ENCODE peak calls at places on chromosomes 3 and 15, in eight cellular contexts. One of them, this sample, is unnamed.

GRCh38 chr3:106965286-106965685 is 412.0 kb upstream of the CCDC54 start:
- DNase-seq in foreskin fibroblast: no peak
- DNase-seq in NCI-H1105: no peak
- DNase-seq in left cardiac atrium: no peak
- DNase-seq in testis: no peak
- DNase-seq in HS-5: no peak
- DNase-seq in left colon: no peak
- DNase-seq in neuronal stem cell: no peak
- DNase-seq in this sample: no peak

GRCh38 chr15:41779662-41780157 is 5.4 kb downstream of the MAPKBP1 start:
- DNase-seq in foreskin fibroblast: no peak
- DNase-seq in NCI-H1105: no peak
- DNase-seq in left cardiac atrium: no peak
- DNase-seq in testis: no peak
- DNase-seq in HS-5: no peak
- DNase-seq in left colon: no peak
- DNase-seq in neuronal stem cell: no peak
- DNase-seq in this sample: no peak

GRCh38 chr15:42182976-42183375 is 25.1 kb downstream of the VPS39 start:
- DNase-seq in foreskin fibroblast: no peak
- DNase-seq in NCI-H1105: no peak
- DNase-seq in left cardiac atrium: no peak
- DNase-seq in testis: no peak
- DNase-seq in HS-5: no peak
- DNase-seq in left colon: no peak
- DNase-seq in neuronal stem cell: no peak
- DNase-seq in this sample: no peak

GRCh38 chr3:40939113-40940070 is 259.9 kb upstream of the CTNNB1 start:
- DNase-seq in foreskin fibroblast: no peak
- DNase-seq in NCI-H1105: no peak
- DNase-seq in left cardiac atrium: peak; percentile 25
- DNase-seq in testis: no peak
- DNase-seq in HS-5: no peak
- DNase-seq in left colon: no peak
- DNase-seq in neuronal stem cell: no peak
- DNase-seq in this sample: no peak

GRCh38 chr3:169278667-169279066 is 384.8 kb downstream of the MECOM start:
- DNase-seq in foreskin fibroblast: no peak
- DNase-seq in NCI-H1105: no peak
- DNase-seq in left cardiac atrium: no peak
- DNase-seq in testis: no peak
- DNase-seq in HS-5: no peak
- DNase-seq in left colon: no peak
- DNase-seq in neuronal stem cell: no peak
- DNase-seq in this sample: no peak

GRCh38 chr3:128598884-128599664 is 51.5 kb downstream of the RPN1 start:
- DNase-seq in foreskin fibroblast: no peak
- DNase-seq in NCI-H1105: no peak
- DNase-seq in left cardiac atrium: no peak
- DNase-seq in testis: no peak
- DNase-seq in HS-5: no peak
- DNase-seq in left colon: no peak
- DNase-seq in neuronal stem cell: no peak
- DNase-seq in this sample: no peak

GRCh38 chr3:102410616-102411015 is 24.2 kb upstream of the ZPLD1 start:
- DNase-seq in foreskin fibroblast: no peak
- DNase-seq in NCI-H1105: no peak
- DNase-seq in left cardiac atrium: no peak
- DNase-seq in testis: no peak
- DNase-seq in HS-5: no peak
- DNase-seq in left colon: no peak
- DNase-seq in neuronal stem cell: no peak
- DNase-seq in this sample: no peak

GRCh38 chr3:136750922-136751258 is 1.3 kb downstream of the STAG1 start:
- DNase-seq in foreskin fibroblast: peak; percentile 27
- DNase-seq in NCI-H1105: no peak
- DNase-seq in left cardiac atrium: no peak
- DNase-seq in testis: no peak
- DNase-seq in HS-5: no peak
- DNase-seq in left colon: no peak
- DNase-seq in neuronal stem cell: no peak
- DNase-seq in this sample: no peak

GRCh38 chr3:55487376-55488241 is 503 bp upstream of the WNT5A start:
- DNase-seq in foreskin fibroblast: no peak
- DNase-seq in NCI-H1105: no peak
- DNase-seq in left cardiac atrium: no peak
- DNase-seq in testis: peak; percentile 65
- DNase-seq in HS-5: no peak
- DNase-seq in left colon: peak; percentile 50
- DNase-seq in neuronal stem cell: peak; percentile 41
- DNase-seq in this sample: peak; percentile 55

This sample was measured in ureter.